ENCODE peak calls at places on chromosomes 13 and 19, in six cellular contexts. F, N, R, H, L and G are unnamed samples.

GRCh38 chr13:110913911-110914292 is 967 bp downstream of the ANKRD10 start:
- DNase-seq in F (no peak), N (no peak), R (no peak), H (no peak), L (no peak), G (no peak)

GRCh38 chr13:25632166-25632888 is 260.6 kb downstream of the ATP8A2 start:
- DNase-seq in F (no peak), N (no peak), R (no peak), H (no peak), L (no peak), G (no peak)

GRCh38 chr19:48627211-48627864 is 8.0 kb downstream of the SPHK2 start:
- DNase-seq in F (no peak), N (peak; percentile 64), R (no peak), H (no peak), L (peak; percentile 81), G (no peak)

GRCh38 chr13:85935868-85936467 is 136.7 kb upstream of the SLITRK6 start:
- DNase-seq in F (no peak), N (no peak), R (no peak), H (no peak), L (no peak), G (no peak)

GRCh38 chr19:45919678-45920077 is 5.1 kb upstream of the NANOS2 start:
- DNase-seq in F (no peak), N (no peak), R (no peak), H (no peak), L (no peak), G (no peak)

GRCh38 chr19:49574206-49574755 is 6.1 kb downstream of the NOSIP start:
- DNase-seq in F (no peak), N (no peak), R (peak; percentile 23), H (no peak), L (no peak), G (no peak)

GRCh38 chr13:43749503-43749902 is 37.3 kb downstream of the ENOX1 start:
- DNase-seq in F (no peak), N (no peak), R (no peak), H (no peak), L (no peak), G (no peak)

GRCh38 chr19:1901940-1902404 is 3.2 kb upstream of the ADAT3 start:
- DNase-seq in F (no peak), N (no peak), R (no peak), H (no peak), L (no peak), G (no peak)

GRCh38 chr13:94309997-94310842 is 169.3 kb downstream of the DCT start:
- DNase-seq in F (peak; percentile 89), N (no peak), R (peak; percentile 92), H (peak; percentile 73), L (no peak), G (no peak)

GRCh38 chr19:20662421-20663105 is 1.2 kb upstream of the ZNF626 start:
- DNase-seq in F (no peak), N (no peak), R (no peak), H (no peak), L (no peak), G (peak; percentile 44)

GRCh38 chr13:79392882-79393563 is 13.0 kb downstream of the RBM26 start:
- DNase-seq in F (peak; percentile 50), N (no peak), R (peak; percentile 55), H (no peak), L (no peak), G (no peak)

GRCh38 chr13:80274643-80275042 is 66.3 kb downstream of the SPRY2 start:
- DNase-seq in F (no peak), N (no peak), R (no peak), H (no peak), L (no peak), G (no peak)

GRCh38 chr19:6218497-6219146 is 61.2 kb downstream of the MLLT1 start:
- DNase-seq in F (peak; percentile 84), N (peak; percentile 89), R (peak; percentile 86), H (peak; percentile 76), L (peak; percentile 78), G (peak; percentile 93)

GRCh38 chr13:102597029-102598015 is 536 bp downstream of the TPP2 start:
- DNase-seq in F (peak; percentile 31), N (peak; percentile 56), R (peak; percentile 23), H (no peak), L (peak; percentile 35), G (no peak)

GRCh38 chr19:4913996-4914735 is 4.9 kb downstream of the UHRF1 start:
- DNase-seq in F (no peak), N (peak; percentile 18), R (no peak), H (no peak), L (no peak), G (no peak)

GRCh38 chr19:5705552-5705951 is 14.4 kb downstream of the LONP1 start:
- DNase-seq in F (no peak), N (no peak), R (no peak), H (no peak), L (no peak), G (no peak)

GRCh38 chr19:41774515-41774980 is 19.2 kb downstream of the CEACAM6 start:
- DNase-seq in F (no peak), N (peak; percentile 67), R (no peak), H (no peak), L (peak; percentile 85), G (no peak)

GRCh38 chr13:91930687-91931086 is 532.3 kb downstream of the GPC5 start:
- DNase-seq in F (no peak), N (no peak), R (no peak), H (no peak), L (no peak), G (no peak)

GRCh38 chr19:41437944-41438574 is 1.7 kb downstream of the DMAC2 start:
- DNase-seq in F (no peak), N (no peak), R (no peak), H (no peak), L (no peak), G (peak; percentile 29)

GRCh38 chr13:50598338-50598737 is 245.2 kb downstream of the DLEU7 start:
- DNase-seq in F (no peak), N (no peak), R (no peak), H (no peak), L (no peak), G (no peak)

GRCh38 chr13:87680298-87680697 is 9.1 kb downstream of the SLITRK5 start:
- DNase-seq in F (no peak), N (no peak), R (no peak), H (no peak), L (peak; percentile 23), G (no peak)

GRCh38 chr13:54573186-54573585 is 1544.6 kb downstream of the OLFM4 start:
- DNase-seq in F (no peak), N (no peak), R (no peak), H (no peak), L (peak; percentile 26), G (no peak)

GRCh38 chr19:16670291-16670690 is 9.4 kb downstream of the TMEM38A start:
- DNase-seq in F (no peak), N (no peak), R (no peak), H (no peak), L (no peak), G (no peak)

GRCh38 chr13:42594577-42595571 is 20.9 kb downstream of the TNFSF11 start:
- DNase-seq in F (peak; percentile 93), N (peak; percentile 33), R (peak; percentile 97), H (peak; percentile 80), L (peak; percentile 65), G (peak; percentile 64)

GRCh38 chr13:106533940-106534843 is 1.3 kb downstream of the EFNB2 start:
- DNase-seq in F (peak; percentile 74), N (peak; percentile 69), R (peak; percentile 76), H (no peak), L (peak; percentile 51), G (peak; percentile 54)

GRCh38 chr19:45779231-45780145 is 2.8 kb downstream of the DMPK start:
- DNase-seq in F (peak; percentile 45), N (peak; percentile 97), R (peak; percentile 58), H (peak; percentile 90), L (peak; percentile 95), G (peak; percentile 96)